ENCODE peak calls at places on chromosomes 3 and 15, in four cellular contexts. One of them, this sample, is unnamed.

GRCh38 chr3:193078996-193079731 is 161.5 kb upstream of the MB21D2 start:
- DNase-seq in HFFc6: no peak
- DNase-seq in tibial artery: no peak
- DNase-seq in fibroblast of the conjunctiva: no peak
- DNase-seq in this sample: peak

GRCh38 chr3:23966308-23966707 is 21.2 kb downstream of the NR1D2 start:
- DNase-seq in HFFc6: no peak
- DNase-seq in tibial artery: no peak
- DNase-seq in fibroblast of the conjunctiva: peak
- DNase-seq in this sample: no peak

GRCh38 chr3:44136421-44136820 is 105.3 kb upstream of the TOPAZ1 start:
- DNase-seq in HFFc6: no peak
- DNase-seq in tibial artery: no peak
- DNase-seq in fibroblast of the conjunctiva: no peak
- DNase-seq in this sample: peak

GRCh38 chr3:142218703-142219102 is 6.7 kb downstream of the GK5 start:
- DNase-seq in HFFc6: no peak
- DNase-seq in tibial artery: no peak
- DNase-seq in fibroblast of the conjunctiva: no peak
- DNase-seq in this sample: no peak

GRCh38 chr3:196677353-196677752 is 34.7 kb downstream of the CEP19 start:
- DNase-seq in HFFc6: no peak
- DNase-seq in tibial artery: no peak
- DNase-seq in fibroblast of the conjunctiva: no peak
- DNase-seq in this sample: no peak

GRCh38 chr3:172478116-172478515 is 29.9 kb upstream of the GHSR start:
- DNase-seq in HFFc6: no peak
- DNase-seq in tibial artery: no peak
- DNase-seq in fibroblast of the conjunctiva: no peak
- DNase-seq in this sample: no peak

GRCh38 chr3:95354494-95354893 is 1291.6 kb downstream of the NSUN3 start:
- DNase-seq in HFFc6: no peak
- DNase-seq in tibial artery: no peak
- DNase-seq in fibroblast of the conjunctiva: no peak
- DNase-seq in this sample: no peak

GRCh38 chr3:185084402-185084801 is 68.5 kb downstream of the C3orf70 start:
- DNase-seq in HFFc6: no peak
- DNase-seq in tibial artery: no peak
- DNase-seq in fibroblast of the conjunctiva: no peak
- DNase-seq in this sample: no peak

GRCh38 chr15:29862271-29862670 is 40.0 kb upstream of the TJP1 start:
- DNase-seq in HFFc6: no peak
- DNase-seq in tibial artery: no peak
- DNase-seq in fibroblast of the conjunctiva: no peak
- DNase-seq in this sample: no peak

GRCh38 chr3:141383555-141384129 is 15.3 kb downstream of the ZBTB38 start:
- DNase-seq in HFFc6: peak
- DNase-seq in tibial artery: no peak
- DNase-seq in fibroblast of the conjunctiva: no peak
- DNase-seq in this sample: no peak

GRCh38 chr3:14962762-14963161 is 15.4 kb downstream of the NR2C2 start:
- DNase-seq in HFFc6: peak
- DNase-seq in tibial artery: no peak
- DNase-seq in fibroblast of the conjunctiva: no peak
- DNase-seq in this sample: no peak

GRCh38 chr3:187291512-187292132 is at the start of gene MASP1:
- DNase-seq in HFFc6: peak
- DNase-seq in tibial artery: no peak
- DNase-seq in fibroblast of the conjunctiva: no peak
- DNase-seq in this sample: peak

GRCh38 chr15:73378089-73378488 is 9.3 kb upstream of the HCN4 start:
- DNase-seq in HFFc6: no peak
- DNase-seq in tibial artery: no peak
- DNase-seq in fibroblast of the conjunctiva: no peak
- DNase-seq in this sample: no peak

GRCh38 chr3:112111785-112112402 is 21.2 kb downstream of the GCSAM start:
- DNase-seq in HFFc6: peak
- DNase-seq in tibial artery: peak
- DNase-seq in fibroblast of the conjunctiva: peak
- DNase-seq in this sample: peak

GRCh38 chr3:49630784-49631183 is 43.4 kb upstream of the APEH start:
- DNase-seq in HFFc6: no peak
- DNase-seq in tibial artery: no peak
- DNase-seq in fibroblast of the conjunctiva: no peak
- DNase-seq in this sample: no peak

GRCh38 chr3:17065315-17065714 is 180.6 kb downstream of the PLCL2 start:
- DNase-seq in HFFc6: no peak
- DNase-seq in tibial artery: no peak
- DNase-seq in fibroblast of the conjunctiva: no peak
- DNase-seq in this sample: no peak

GRCh38 chr15:47326934-47327333 is 390.4 kb upstream of the SEMA6D start:
- DNase-seq in HFFc6: no peak
- DNase-seq in tibial artery: no peak
- DNase-seq in fibroblast of the conjunctiva: no peak
- DNase-seq in this sample: no peak

GRCh38 chr15:101724675-101725005 is 367 bp upstream of the TARS3 start:
- DNase-seq in HFFc6: no peak
- DNase-seq in tibial artery: no peak
- DNase-seq in fibroblast of the conjunctiva: no peak
- DNase-seq in this sample: no peak

GRCh38 chr3:188164248-188164687 is 10.3 kb downstream of the LPP start:
- DNase-seq in HFFc6: no peak
- DNase-seq in tibial artery: no peak
- DNase-seq in fibroblast of the conjunctiva: no peak
- DNase-seq in this sample: no peak

GRCh38 chr15:36667296-36667695 is 87.9 kb downstream of the CDIN1 start:
- DNase-seq in HFFc6: no peak
- DNase-seq in tibial artery: no peak
- DNase-seq in fibroblast of the conjunctiva: no peak
- DNase-seq in this sample: no peak

GRCh38 chr3:58237940-58238681 is 519 bp downstream of the ABHD6 start:
- DNase-seq in HFFc6: peak
- DNase-seq in tibial artery: peak
- DNase-seq in fibroblast of the conjunctiva: no peak
- DNase-seq in this sample: peak

GRCh38 chr15:41336549-41336948 is 3.9 kb downstream of the NUSAP1 start:
- DNase-seq in HFFc6: no peak
- DNase-seq in tibial artery: no peak
- DNase-seq in fibroblast of the conjunctiva: no peak
- DNase-seq in this sample: no peak

GRCh38 chr3:141227752-141228151 is 3.9 kb upstream of the PXYLP1 start:
- DNase-seq in HFFc6: no peak
- DNase-seq in tibial artery: no peak
- DNase-seq in fibroblast of the conjunctiva: peak
- DNase-seq in this sample: no peak

GRCh38 chr3:112958749-112959560 is 15.9 kb downstream of the CD200R1 start:
- DNase-seq in HFFc6: no peak
- DNase-seq in tibial artery: no peak
- DNase-seq in fibroblast of the conjunctiva: no peak
- DNase-seq in this sample: no peak

GRCh38 chr15:87293016-87293415 is 963.5 kb downstream of the NTRK3 start:
- DNase-seq in HFFc6: peak
- DNase-seq in tibial artery: no peak
- DNase-seq in fibroblast of the conjunctiva: no peak
- DNase-seq in this sample: no peak

GRCh38 chr3:9933561-9934234 is at the start of gene CRELD1:
- DNase-seq in HFFc6: peak
- DNase-seq in tibial artery: peak
- DNase-seq in fibroblast of the conjunctiva: peak
- DNase-seq in this sample: peak

GRCh38 chr3:31533169-31533870 is 595 bp downstream of the STT3B start:
- DNase-seq in HFFc6: peak
- DNase-seq in tibial artery: peak
- DNase-seq in fibroblast of the conjunctiva: no peak
- DNase-seq in this sample: peak

GRCh38 chr3:149277338-149277813 is 55.7 kb upstream of the CP start:
- DNase-seq in HFFc6: peak
- DNase-seq in tibial artery: no peak
- DNase-seq in fibroblast of the conjunctiva: no peak
- DNase-seq in this sample: no peak

GRCh38 chr15:62849316-62850129 is 193.0 kb upstream of the TPM1 start:
- DNase-seq in HFFc6: no peak
- DNase-seq in tibial artery: no peak
- DNase-seq in fibroblast of the conjunctiva: no peak
- DNase-seq in this sample: no peak

GRCh38 chr3:151971814-151972579 is 98.6 kb downstream of the SUCNR1 start:
- DNase-seq in HFFc6: no peak
- DNase-seq in tibial artery: no peak
- DNase-seq in fibroblast of the conjunctiva: no peak
- DNase-seq in this sample: no peak

GRCh38 chr15:83190450-83190849 is 17.2 kb downstream of the HDGFL3 start:
- DNase-seq in HFFc6: no peak
- DNase-seq in tibial artery: no peak
- DNase-seq in fibroblast of the conjunctiva: no peak
- DNase-seq in this sample: no peak

GRCh38 chr3:77254967-77255831 is 215.3 kb downstream of the ROBO2 start:
- DNase-seq in HFFc6: peak
- DNase-seq in tibial artery: no peak
- DNase-seq in fibroblast of the conjunctiva: peak
- DNase-seq in this sample: peak

GRCh38 chr3:108157275-108157674 is 64.9 kb downstream of the IFT57 start:
- DNase-seq in HFFc6: no peak
- DNase-seq in tibial artery: no peak
- DNase-seq in fibroblast of the conjunctiva: no peak
- DNase-seq in this sample: no peak

GRCh38 chr3:128180446-128180845 is 27.2 kb downstream of the EEFSEC start:
- DNase-seq in HFFc6: no peak
- DNase-seq in tibial artery: no peak
- DNase-seq in fibroblast of the conjunctiva: no peak
- DNase-seq in this sample: no peak

GRCh38 chr3:97990624-97991277 is 18.5 kb upstream of the RIOX2 start:
- DNase-seq in HFFc6: no peak
- DNase-seq in tibial artery: no peak
- DNase-seq in fibroblast of the conjunctiva: no peak
- DNase-seq in this sample: no peak

GRCh38 chr3:42024578-42025387 is 62.9 kb upstream of the ULK4 start:
- DNase-seq in HFFc6: no peak
- DNase-seq in tibial artery: no peak
- DNase-seq in fibroblast of the conjunctiva: no peak
- DNase-seq in this sample: no peak

GRCh38 chr3:29716213-29716612 is 435.3 kb downstream of the RBMS3 start:
- DNase-seq in HFFc6: no peak
- DNase-seq in tibial artery: no peak
- DNase-seq in fibroblast of the conjunctiva: no peak
- DNase-seq in this sample: no peak

GRCh38 chr15:40130118-40130517 is 21.4 kb upstream of the BMF start:
- DNase-seq in HFFc6: no peak
- DNase-seq in tibial artery: no peak
- DNase-seq in fibroblast of the conjunctiva: no peak
- DNase-seq in this sample: no peak

GRCh38 chr15:78110096-78110495 is 17.7 kb downstream of the SH2D7 start:
- DNase-seq in HFFc6: no peak
- DNase-seq in tibial artery: no peak
- DNase-seq in fibroblast of the conjunctiva: no peak
- DNase-seq in this sample: no peak

This sample was measured in neuronal stem cell.